ENCODE peak calls at places on chromosome 10, in five cellular contexts. L, B, D, J and U are unnamed samples.

GRCh38 chr10:96287392-96288105 is 16.2 kb upstream of the BLNK start:
- DNase-seq in L (no peak), B (peak), D (no peak), J (no peak), U (no peak)

GRCh38 chr10:121154846-121155245 is 303.7 kb downstream of the WDR11 start:
- DNase-seq in L (no peak), B (no peak), D (peak), J (no peak), U (no peak)

GRCh38 chr10:69361303-69361614 is 55.5 kb downstream of the TACR2 start:
- DNase-seq in L (no peak), B (no peak), D (no peak), J (no peak), U (no peak)

GRCh38 chr10:81981724-81982123 is 106.7 kb downstream of the NRG3 start:
- DNase-seq in L (no peak), B (no peak), D (no peak), J (no peak), U (no peak)

GRCh38 chr10:100894033-100894432 is 18.7 kb upstream of the SLF2 start:
- DNase-seq in L (no peak), B (no peak), D (no peak), J (no peak), U (no peak)

GRCh38 chr10:2137549-2138174 is 400.3 kb upstream of the ADARB2 start:
- DNase-seq in L (peak), B (no peak), D (peak), J (no peak), U (no peak)

GRCh38 chr10:46091080-46091833 is 45.2 kb upstream of the MSMB start:
- DNase-seq in L (no peak), B (peak), D (no peak), J (no peak), U (no peak)

GRCh38 chr10:48461623-48462481 is 143.0 kb downstream of the ARHGAP22 start:
- DNase-seq in L (no peak), B (no peak), D (no peak), J (no peak), U (no peak)

GRCh38 chr10:117363027-117363426 is 12.2 kb downstream of the PDZD8 start:
- DNase-seq in L (no peak), B (no peak), D (peak), J (no peak), U (no peak)

GRCh38 chr10:9311702-9312499 is 1257.4 kb downstream of the GATA3 start:
- DNase-seq in L (no peak), B (no peak), D (no peak), J (no peak), U (no peak)
- TF ChIP-seq CTCF in L (peak), B (peak), D (peak), J (no peak), U (peak)

GRCh38 chr10:53579773-53580172 is 807.2 kb upstream of the MBL2 start:
- DNase-seq in L (no peak), B (no peak), D (no peak), J (no peak), U (no peak)

GRCh38 chr10:53580465-53580864 is 807.9 kb upstream of the MBL2 start:
- DNase-seq in L (no peak), B (no peak), D (no peak), J (no peak), U (no peak)
- TF ChIP-seq CTCF in L (no peak), B (no peak), D (no peak), J (no peak), U (peak)

GRCh38 chr10:102009801-102010425 is 46.1 kb downstream of the ARMH3 start:
- DNase-seq in L (no peak), B (peak), D (peak), J (no peak), U (no peak)
- TF ChIP-seq CTCF in L (peak), B (peak), D (peak), J (peak), U (peak)

DNA sequence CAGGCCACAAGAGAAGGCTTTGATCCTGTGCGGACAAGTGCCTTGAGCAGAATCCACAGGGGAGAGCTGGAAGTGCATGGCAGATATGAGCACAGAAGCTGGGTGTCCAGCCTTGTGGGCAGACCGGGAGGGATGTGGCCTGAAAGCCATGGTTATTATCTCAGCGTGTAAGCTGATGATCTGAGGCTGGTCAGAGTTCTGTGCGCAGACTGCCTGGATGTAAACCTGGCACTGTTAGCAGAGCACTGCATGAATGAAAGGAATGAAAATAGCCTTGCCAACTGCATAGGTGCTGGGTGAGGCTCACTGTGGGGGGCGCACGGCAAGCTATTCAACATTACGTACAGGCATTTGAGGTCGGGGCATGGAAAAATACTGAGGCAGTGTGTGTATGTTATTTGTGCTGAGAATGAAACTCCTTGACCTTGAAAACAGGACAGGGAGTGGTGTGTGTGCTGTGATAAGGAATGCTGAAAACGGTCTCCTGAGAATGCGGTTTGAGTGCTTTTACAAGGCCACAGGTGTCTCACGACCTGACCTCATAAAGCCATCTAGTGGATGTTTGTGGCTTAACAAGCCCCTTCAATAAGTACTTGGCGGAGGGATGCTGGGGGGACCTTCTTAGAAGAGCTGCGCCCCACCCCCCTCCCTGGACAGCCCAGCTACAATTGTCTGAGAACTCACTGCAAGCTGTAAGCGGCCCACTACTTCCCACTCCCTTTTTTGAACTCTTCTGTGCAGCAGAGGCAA is 18.7 kb downstream of the AKR1C1 start:
- DNase-seq in L (no peak), B (peak), D (peak), J (no peak), U (no peak)
- TF ChIP-seq CTCF in L (peak), B (peak), D (peak), J (peak), U (peak)

GRCh38 chr10:63760708-63761047 is 239.5 kb downstream of the REEP3 start:
- DNase-seq in L (no peak), B (no peak), D (no peak), J (no peak), U (no peak)
- TF ChIP-seq CTCF in L (no peak), B (no peak), D (no peak), J (no peak), U (no peak)

GRCh38 chr10:113438660-113439059 is 114.2 kb upstream of the HABP2 start:
- DNase-seq in L (no peak), B (no peak), D (no peak), J (no peak), U (no peak)

GRCh38 chr10:113441871-113442270 is 111.0 kb upstream of the HABP2 start:
- DNase-seq in L (no peak), B (no peak), D (no peak), J (no peak), U (peak)

GRCh38 chr10:113444766-113445365 is 108.0 kb upstream of the HABP2 start:
- DNase-seq in L (no peak), B (no peak), D (no peak), J (no peak), U (peak)

GRCh38 chr10:113442340-113442739 is 110.5 kb upstream of the HABP2 start:
- DNase-seq in L (no peak), B (no peak), D (no peak), J (no peak), U (peak)

GRCh38 chr10:113441220-113441619 is 111.6 kb upstream of the HABP2 start:
- DNase-seq in L (no peak), B (no peak), D (no peak), J (no peak), U (no peak)
- TF ChIP-seq CTCF in L (no peak), B (no peak), D (no peak), J (no peak), U (peak)